ENCODE peak calls at places on chromosomes 12 and 14, in six cellular contexts. One of them, this sample, is unnamed.

GRCh38 chr14:101058571-101058970 is 155.0 kb upstream of the RTL1 start:
- DNase-seq in NCI-H2029 treated with DMSO at 0.1 percent for 48 hours: no peak
- DNase-seq in HS-5: no peak
- DNase-seq in stimulated activated CD4-positive, alpha-beta T cell treated with anti-CD3 and anti-CD28 coated beads, Interleukin-15, amount 100 ng/mL, for 24 hours: no peak
- DNase-seq in activated B cell treated with CpG ODN at 0.5 μM for 24 hours: no peak
- DNase-seq in upper lobe of left lung: no peak
- DNase-seq in this sample: no peak

GRCh38 chr14:72480465-72481243 is 413.2 kb downstream of the DPF3 start:
- DNase-seq in upper lobe of left lung: peak; percentile 3
- DNase-seq in activated B cell treated with CpG ODN at 0.5 μM for 24 hours: no peak
- DNase-seq in HS-5: no peak
- DNase-seq in stimulated activated CD4-positive, alpha-beta T cell treated with anti-CD3 and anti-CD28 coated beads, Interleukin-15, amount 100 ng/mL, for 24 hours: no peak
- DNase-seq in NCI-H2029 treated with DMSO at 0.1 percent for 48 hours: no peak
- DNase-seq in this sample: peak; percentile 74

GRCh38 chr12:106954462-106955376 is 988 bp upstream of the TMEM263 start:
- DNase-seq in NCI-H2029 treated with DMSO at 0.1 percent for 48 hours: no peak
- DNase-seq in activated B cell treated with CpG ODN at 0.5 μM for 24 hours: peak; percentile 28
- DNase-seq in stimulated activated CD4-positive, alpha-beta T cell treated with anti-CD3 and anti-CD28 coated beads, Interleukin-15, amount 100 ng/mL, for 24 hours: peak; percentile 17
- DNase-seq in HS-5: no peak
- DNase-seq in upper lobe of left lung: peak; percentile 85
- DNase-seq in this sample: no peak

GRCh38 chr12:62761658-62762057 is 173.3 kb downstream of the PPM1H start:
- DNase-seq in NCI-H2029 treated with DMSO at 0.1 percent for 48 hours: no peak
- DNase-seq in HS-5: no peak
- DNase-seq in upper lobe of left lung: no peak
- DNase-seq in activated B cell treated with CpG ODN at 0.5 μM for 24 hours: no peak
- DNase-seq in stimulated activated CD4-positive, alpha-beta T cell treated with anti-CD3 and anti-CD28 coated beads, Interleukin-15, amount 100 ng/mL, for 24 hours: no peak
- DNase-seq in this sample: no peak

GRCh38 chr12:127650626-127651025 is 616.3 kb upstream of the TMEM132C start:
- DNase-seq in upper lobe of left lung: no peak
- DNase-seq in NCI-H2029 treated with DMSO at 0.1 percent for 48 hours: no peak
- DNase-seq in HS-5: no peak
- DNase-seq in activated B cell treated with CpG ODN at 0.5 μM for 24 hours: no peak
- DNase-seq in stimulated activated CD4-positive, alpha-beta T cell treated with anti-CD3 and anti-CD28 coated beads, Interleukin-15, amount 100 ng/mL, for 24 hours: no peak
- DNase-seq in this sample: no peak

GRCh38 chr12:106082216-106083175 is 56.3 kb downstream of the NUAK1 start:
- DNase-seq in HS-5: no peak
- DNase-seq in NCI-H2029 treated with DMSO at 0.1 percent for 48 hours: no peak
- DNase-seq in stimulated activated CD4-positive, alpha-beta T cell treated with anti-CD3 and anti-CD28 coated beads, Interleukin-15, amount 100 ng/mL, for 24 hours: no peak
- DNase-seq in activated B cell treated with CpG ODN at 0.5 μM for 24 hours: no peak
- DNase-seq in upper lobe of left lung: no peak
- DNase-seq in this sample: no peak

GRCh38 chr14:104183796-104184195 is 45.4 kb downstream of the KIF26A start:
- DNase-seq in HS-5: no peak
- DNase-seq in stimulated activated CD4-positive, alpha-beta T cell treated with anti-CD3 and anti-CD28 coated beads, Interleukin-15, amount 100 ng/mL, for 24 hours: no peak
- DNase-seq in activated B cell treated with CpG ODN at 0.5 μM for 24 hours: no peak
- DNase-seq in upper lobe of left lung: peak; percentile 79
- DNase-seq in NCI-H2029 treated with DMSO at 0.1 percent for 48 hours: no peak
- DNase-seq in this sample: no peak

GRCh38 chr14:54174437-54174836 is 217.8 kb upstream of the BMP4 start:
- DNase-seq in activated B cell treated with CpG ODN at 0.5 μM for 24 hours: no peak
- DNase-seq in NCI-H2029 treated with DMSO at 0.1 percent for 48 hours: no peak
- DNase-seq in upper lobe of left lung: no peak
- DNase-seq in stimulated activated CD4-positive, alpha-beta T cell treated with anti-CD3 and anti-CD28 coated beads, Interleukin-15, amount 100 ng/mL, for 24 hours: no peak
- DNase-seq in HS-5: no peak
- DNase-seq in this sample: no peak

GRCh38 chr12:23504043-23504442 is 445.4 kb downstream of the SOX5 start:
- DNase-seq in activated B cell treated with CpG ODN at 0.5 μM for 24 hours: no peak
- DNase-seq in NCI-H2029 treated with DMSO at 0.1 percent for 48 hours: no peak
- DNase-seq in HS-5: no peak
- DNase-seq in upper lobe of left lung: no peak
- DNase-seq in stimulated activated CD4-positive, alpha-beta T cell treated with anti-CD3 and anti-CD28 coated beads, Interleukin-15, amount 100 ng/mL, for 24 hours: no peak
- DNase-seq in this sample: no peak

GRCh38 chr12:51048601-51049369 is 658 bp downstream of the LETMD1 start:
- DNase-seq in HS-5: no peak
- DNase-seq in upper lobe of left lung: no peak
- DNase-seq in NCI-H2029 treated with DMSO at 0.1 percent for 48 hours: peak; percentile 13
- DNase-seq in activated B cell treated with CpG ODN at 0.5 μM for 24 hours: no peak
- DNase-seq in stimulated activated CD4-positive, alpha-beta T cell treated with anti-CD3 and anti-CD28 coated beads, Interleukin-15, amount 100 ng/mL, for 24 hours: no peak
- DNase-seq in this sample: peak; percentile 66

GRCh38 chr14:103221781-103222358 is 98.6 kb downstream of the TNFAIP2 start:
- DNase-seq in stimulated activated CD4-positive, alpha-beta T cell treated with anti-CD3 and anti-CD28 coated beads, Interleukin-15, amount 100 ng/mL, for 24 hours: no peak
- DNase-seq in HS-5: no peak
- DNase-seq in NCI-H2029 treated with DMSO at 0.1 percent for 48 hours: no peak
- DNase-seq in activated B cell treated with CpG ODN at 0.5 μM for 24 hours: no peak
- DNase-seq in upper lobe of left lung: peak; percentile 47
- DNase-seq in this sample: no peak

GRCh38 chr12:129877383-129877782 is 26.4 kb downstream of the TMEM132D start:
- DNase-seq in HS-5: no peak
- DNase-seq in NCI-H2029 treated with DMSO at 0.1 percent for 48 hours: no peak
- DNase-seq in activated B cell treated with CpG ODN at 0.5 μM for 24 hours: no peak
- DNase-seq in stimulated activated CD4-positive, alpha-beta T cell treated with anti-CD3 and anti-CD28 coated beads, Interleukin-15, amount 100 ng/mL, for 24 hours: no peak
- DNase-seq in upper lobe of left lung: no peak
- DNase-seq in this sample: no peak

GRCh38 chr14:32939254-32940065 is 781 bp downstream of the NPAS3 start:
- DNase-seq in HS-5: no peak
- DNase-seq in NCI-H2029 treated with DMSO at 0.1 percent for 48 hours: peak; percentile 97
- DNase-seq in activated B cell treated with CpG ODN at 0.5 μM for 24 hours: peak; percentile 17
- DNase-seq in stimulated activated CD4-positive, alpha-beta T cell treated with anti-CD3 and anti-CD28 coated beads, Interleukin-15, amount 100 ng/mL, for 24 hours: peak; percentile 43
- DNase-seq in upper lobe of left lung: peak; percentile 90
- DNase-seq in this sample: no peak

GRCh38 chr12:78490841-78491240 is 373.7 kb upstream of the SYT1 start:
- DNase-seq in upper lobe of left lung: no peak
- DNase-seq in HS-5: no peak
- DNase-seq in NCI-H2029 treated with DMSO at 0.1 percent for 48 hours: no peak
- DNase-seq in stimulated activated CD4-positive, alpha-beta T cell treated with anti-CD3 and anti-CD28 coated beads, Interleukin-15, amount 100 ng/mL, for 24 hours: no peak
- DNase-seq in activated B cell treated with CpG ODN at 0.5 μM for 24 hours: no peak
- DNase-seq in this sample: no peak

GRCh38 chr12:11652351-11653040 is 3.0 kb downstream of the ETV6 start:
- DNase-seq in activated B cell treated with CpG ODN at 0.5 μM for 24 hours: no peak
- DNase-seq in NCI-H2029 treated with DMSO at 0.1 percent for 48 hours: peak; percentile 49
- DNase-seq in HS-5: no peak
- DNase-seq in upper lobe of left lung: no peak
- DNase-seq in stimulated activated CD4-positive, alpha-beta T cell treated with anti-CD3 and anti-CD28 coated beads, Interleukin-15, amount 100 ng/mL, for 24 hours: peak; percentile 21
- DNase-seq in this sample: peak; percentile 84

GRCh38 chr14:67982711-67983608 is 163.4 kb downstream of the RAD51B start:
- DNase-seq in NCI-H2029 treated with DMSO at 0.1 percent for 48 hours: no peak
- DNase-seq in stimulated activated CD4-positive, alpha-beta T cell treated with anti-CD3 and anti-CD28 coated beads, Interleukin-15, amount 100 ng/mL, for 24 hours: no peak
- DNase-seq in HS-5: no peak
- DNase-seq in upper lobe of left lung: no peak
- DNase-seq in activated B cell treated with CpG ODN at 0.5 μM for 24 hours: no peak
- DNase-seq in this sample: no peak

GRCh38 chr12:52647601-52648000 is 4.4 kb downstream of the KRT2 start:
- DNase-seq in NCI-H2029 treated with DMSO at 0.1 percent for 48 hours: no peak
- DNase-seq in activated B cell treated with CpG ODN at 0.5 μM for 24 hours: no peak
- DNase-seq in stimulated activated CD4-positive, alpha-beta T cell treated with anti-CD3 and anti-CD28 coated beads, Interleukin-15, amount 100 ng/mL, for 24 hours: no peak
- DNase-seq in upper lobe of left lung: peak; percentile 39
- DNase-seq in HS-5: no peak
- DNase-seq in this sample: no peak

GRCh38 chr12:116455540-116456306 is 103.5 kb upstream of the MAP1LC3B2 start:
- DNase-seq in stimulated activated CD4-positive, alpha-beta T cell treated with anti-CD3 and anti-CD28 coated beads, Interleukin-15, amount 100 ng/mL, for 24 hours: no peak
- DNase-seq in NCI-H2029 treated with DMSO at 0.1 percent for 48 hours: no peak
- DNase-seq in HS-5: peak; percentile 45
- DNase-seq in activated B cell treated with CpG ODN at 0.5 μM for 24 hours: no peak
- DNase-seq in upper lobe of left lung: no peak
- DNase-seq in this sample: no peak

GRCh38 chr12:84805474-84805858 is 107.1 kb downstream of the SLC6A15 start:
- DNase-seq in HS-5: no peak
- DNase-seq in activated B cell treated with CpG ODN at 0.5 μM for 24 hours: no peak
- DNase-seq in upper lobe of left lung: no peak
- DNase-seq in NCI-H2029 treated with DMSO at 0.1 percent for 48 hours: no peak
- DNase-seq in stimulated activated CD4-positive, alpha-beta T cell treated with anti-CD3 and anti-CD28 coated beads, Interleukin-15, amount 100 ng/mL, for 24 hours: no peak
- DNase-seq in this sample: no peak

GRCh38 chr14:56271988-56272387 is 153.8 kb downstream of the PELI2 start:
- DNase-seq in NCI-H2029 treated with DMSO at 0.1 percent for 48 hours: no peak
- DNase-seq in HS-5: peak; percentile 30
- DNase-seq in activated B cell treated with CpG ODN at 0.5 μM for 24 hours: no peak
- DNase-seq in stimulated activated CD4-positive, alpha-beta T cell treated with anti-CD3 and anti-CD28 coated beads, Interleukin-15, amount 100 ng/mL, for 24 hours: no peak
- DNase-seq in upper lobe of left lung: no peak
- DNase-seq in this sample: no peak

GRCh38 chr14:61923348-61923747 is 161.1 kb downstream of the SNAPC1 start:
- DNase-seq in stimulated activated CD4-positive, alpha-beta T cell treated with anti-CD3 and anti-CD28 coated beads, Interleukin-15, amount 100 ng/mL, for 24 hours: no peak
- DNase-seq in HS-5: no peak
- DNase-seq in NCI-H2029 treated with DMSO at 0.1 percent for 48 hours: no peak
- DNase-seq in activated B cell treated with CpG ODN at 0.5 μM for 24 hours: no peak
- DNase-seq in upper lobe of left lung: no peak
- DNase-seq in this sample: no peak

GRCh38 chr12:78799679-78800078 is 64.9 kb upstream of the SYT1 start:
- DNase-seq in stimulated activated CD4-positive, alpha-beta T cell treated with anti-CD3 and anti-CD28 coated beads, Interleukin-15, amount 100 ng/mL, for 24 hours: no peak
- DNase-seq in activated B cell treated with CpG ODN at 0.5 μM for 24 hours: no peak
- DNase-seq in upper lobe of left lung: no peak
- DNase-seq in HS-5: no peak
- DNase-seq in NCI-H2029 treated with DMSO at 0.1 percent for 48 hours: no peak
- DNase-seq in this sample: peak; percentile 9

GRCh38 chr14:105475916-105476845 is 1.6 kb downstream of the CRIP2 start:
- DNase-seq in upper lobe of left lung: no peak
- DNase-seq in HS-5: no peak
- DNase-seq in stimulated activated CD4-positive, alpha-beta T cell treated with anti-CD3 and anti-CD28 coated beads, Interleukin-15, amount 100 ng/mL, for 24 hours: no peak
- DNase-seq in activated B cell treated with CpG ODN at 0.5 μM for 24 hours: no peak
- DNase-seq in NCI-H2029 treated with DMSO at 0.1 percent for 48 hours: peak; percentile 36
- DNase-seq in this sample: no peak

GRCh38 chr12:8038659-8039114 is 6.2 kb downstream of the FOXJ2 start:
- DNase-seq in activated B cell treated with CpG ODN at 0.5 μM for 24 hours: no peak
- DNase-seq in stimulated activated CD4-positive, alpha-beta T cell treated with anti-CD3 and anti-CD28 coated beads, Interleukin-15, amount 100 ng/mL, for 24 hours: peak; percentile 46
- DNase-seq in upper lobe of left lung: peak; percentile 48
- DNase-seq in NCI-H2029 treated with DMSO at 0.1 percent for 48 hours: peak; percentile 84
- DNase-seq in HS-5: no peak
- DNase-seq in this sample: no peak

GRCh38 chr12:53828598-53828997 is 76.8 kb upstream of the CISTR start:
- DNase-seq in HS-5: no peak
- DNase-seq in NCI-H2029 treated with DMSO at 0.1 percent for 48 hours: no peak
- DNase-seq in activated B cell treated with CpG ODN at 0.5 μM for 24 hours: no peak
- DNase-seq in upper lobe of left lung: no peak
- DNase-seq in stimulated activated CD4-positive, alpha-beta T cell treated with anti-CD3 and anti-CD28 coated beads, Interleukin-15, amount 100 ng/mL, for 24 hours: no peak
- DNase-seq in this sample: peak; percentile 33

GRCh38 chr14:85221832-85222231 is 308.1 kb upstream of the FLRT2 start:
- DNase-seq in HS-5: no peak
- DNase-seq in activated B cell treated with CpG ODN at 0.5 μM for 24 hours: no peak
- DNase-seq in NCI-H2029 treated with DMSO at 0.1 percent for 48 hours: no peak
- DNase-seq in upper lobe of left lung: no peak
- DNase-seq in stimulated activated CD4-positive, alpha-beta T cell treated with anti-CD3 and anti-CD28 coated beads, Interleukin-15, amount 100 ng/mL, for 24 hours: no peak
- DNase-seq in this sample: no peak

GRCh38 chr14:22737052-22737451 is 29.4 kb upstream of the OXA1L start:
- DNase-seq in HS-5: no peak
- DNase-seq in NCI-H2029 treated with DMSO at 0.1 percent for 48 hours: no peak
- DNase-seq in upper lobe of left lung: no peak
- DNase-seq in stimulated activated CD4-positive, alpha-beta T cell treated with anti-CD3 and anti-CD28 coated beads, Interleukin-15, amount 100 ng/mL, for 24 hours: peak; percentile 59
- DNase-seq in activated B cell treated with CpG ODN at 0.5 μM for 24 hours: no peak
- DNase-seq in this sample: peak; percentile 22

GRCh38 chr14:53872551-53873188 is 84.0 kb downstream of the BMP4 start:
- DNase-seq in NCI-H2029 treated with DMSO at 0.1 percent for 48 hours: no peak
- DNase-seq in stimulated activated CD4-positive, alpha-beta T cell treated with anti-CD3 and anti-CD28 coated beads, Interleukin-15, amount 100 ng/mL, for 24 hours: no peak
- DNase-seq in activated B cell treated with CpG ODN at 0.5 μM for 24 hours: no peak
- DNase-seq in upper lobe of left lung: no peak
- DNase-seq in HS-5: no peak
- DNase-seq in this sample: no peak

GRCh38 chr12:9925746-9926393 is 6.3 kb downstream of the CLEC2A start:
- DNase-seq in HS-5: no peak
- DNase-seq in activated B cell treated with CpG ODN at 0.5 μM for 24 hours: no peak
- DNase-seq in upper lobe of left lung: no peak
- DNase-seq in stimulated activated CD4-positive, alpha-beta T cell treated with anti-CD3 and anti-CD28 coated beads, Interleukin-15, amount 100 ng/mL, for 24 hours: peak; percentile 8
- DNase-seq in NCI-H2029 treated with DMSO at 0.1 percent for 48 hours: no peak
- DNase-seq in this sample: peak; percentile 74

GRCh38 chr12:54509660-54510059 is 12.1 kb downstream of the NCKAP1L start:
- DNase-seq in HS-5: no peak
- DNase-seq in activated B cell treated with CpG ODN at 0.5 μM for 24 hours: no peak
- DNase-seq in stimulated activated CD4-positive, alpha-beta T cell treated with anti-CD3 and anti-CD28 coated beads, Interleukin-15, amount 100 ng/mL, for 24 hours: no peak
- DNase-seq in NCI-H2029 treated with DMSO at 0.1 percent for 48 hours: no peak
- DNase-seq in upper lobe of left lung: no peak
- DNase-seq in this sample: no peak

GRCh38 chr14:71089974-71090373 is 182.7 kb downstream of the PCNX1 start:
- DNase-seq in activated B cell treated with CpG ODN at 0.5 μM for 24 hours: no peak
- DNase-seq in stimulated activated CD4-positive, alpha-beta T cell treated with anti-CD3 and anti-CD28 coated beads, Interleukin-15, amount 100 ng/mL, for 24 hours: no peak
- DNase-seq in HS-5: peak; percentile 13
- DNase-seq in NCI-H2029 treated with DMSO at 0.1 percent for 48 hours: no peak
- DNase-seq in upper lobe of left lung: no peak
- DNase-seq in this sample: no peak

GRCh38 chr14:69069020-69069421 is 83.9 kb downstream of the DCAF5 start:
- DNase-seq in activated B cell treated with CpG ODN at 0.5 μM for 24 hours: no peak
- DNase-seq in upper lobe of left lung: no peak
- DNase-seq in NCI-H2029 treated with DMSO at 0.1 percent for 48 hours: no peak
- DNase-seq in stimulated activated CD4-positive, alpha-beta T cell treated with anti-CD3 and anti-CD28 coated beads, Interleukin-15, amount 100 ng/mL, for 24 hours: no peak
- DNase-seq in HS-5: no peak
- DNase-seq in this sample: peak; percentile 46

GRCh38 chr14:69749956-69750355 is 17.0 kb upstream of the SRSF5 start:
- DNase-seq in activated B cell treated with CpG ODN at 0.5 μM for 24 hours: no peak
- DNase-seq in upper lobe of left lung: no peak
- DNase-seq in stimulated activated CD4-positive, alpha-beta T cell treated with anti-CD3 and anti-CD28 coated beads, Interleukin-15, amount 100 ng/mL, for 24 hours: no peak
- DNase-seq in HS-5: no peak
- DNase-seq in NCI-H2029 treated with DMSO at 0.1 percent for 48 hours: no peak
- DNase-seq in this sample: no peak

GRCh38 chr12:126204326-126204725 is 1139.1 kb downstream of the AACS start:
- DNase-seq in HS-5: no peak
- DNase-seq in stimulated activated CD4-positive, alpha-beta T cell treated with anti-CD3 and anti-CD28 coated beads, Interleukin-15, amount 100 ng/mL, for 24 hours: no peak
- DNase-seq in NCI-H2029 treated with DMSO at 0.1 percent for 48 hours: no peak
- DNase-seq in upper lobe of left lung: no peak
- DNase-seq in activated B cell treated with CpG ODN at 0.5 μM for 24 hours: no peak
- DNase-seq in this sample: no peak

GRCh38 chr12:47894652-47895051 is 10.1 kb downstream of the VDR start:
- DNase-seq in HS-5: no peak
- DNase-seq in activated B cell treated with CpG ODN at 0.5 μM for 24 hours: no peak
- DNase-seq in stimulated activated CD4-positive, alpha-beta T cell treated with anti-CD3 and anti-CD28 coated beads, Interleukin-15, amount 100 ng/mL, for 24 hours: no peak
- DNase-seq in NCI-H2029 treated with DMSO at 0.1 percent for 48 hours: no peak
- DNase-seq in upper lobe of left lung: no peak
- DNase-seq in this sample: no peak

GRCh38 chr12:45214739-45215418 is 1.0 kb upstream of the ANO6 start:
- DNase-seq in HS-5: no peak
- DNase-seq in activated B cell treated with CpG ODN at 0.5 μM for 24 hours: no peak
- DNase-seq in stimulated activated CD4-positive, alpha-beta T cell treated with anti-CD3 and anti-CD28 coated beads, Interleukin-15, amount 100 ng/mL, for 24 hours: peak; percentile 9
- DNase-seq in NCI-H2029 treated with DMSO at 0.1 percent for 48 hours: no peak
- DNase-seq in upper lobe of left lung: no peak
- DNase-seq in this sample: peak; percentile 55